ENCODE peak calls at places on chromosome 10, in four cellular contexts. A, K, H and B are unnamed samples.

GRCh38 chr10:5497289-5497688 is 2.1 kb downstream of the CALML5 start:
- DNase-seq in K (no peak), A (no peak), H (no peak), B (no peak)

GRCh38 chr10:6151087-6151977 is 51.4 kb upstream of the PFKFB3 start:
- DNase-seq in H (peak), A (peak), K (no peak), B (peak)

GRCh38 chr10:42888504-42889095 is 106.0 kb downstream of the BMS1 start:
- DNase-seq in K (no peak), H (no peak), A (no peak), B (no peak)

GRCh38 chr10:97234403-97234802 is 48.6 kb upstream of the SLIT1 start:
- DNase-seq in K (peak), H (no peak), A (peak), B (peak)

GRCh38 chr10:103716206-103717160 is 138.9 kb downstream of the SH3PXD2A start:
- DNase-seq in H (no peak), A (no peak), K (peak), B (no peak)

GRCh38 chr10:65670087-65670486 is 1255.7 kb upstream of the LRRTM3 start:
- DNase-seq in H (no peak), A (no peak), K (no peak), B (no peak)

GRCh38 chr10:23826399-23826798 is 382.5 kb upstream of the KIAA1217 start:
- DNase-seq in A (no peak), K (no peak), H (no peak), B (no peak)

GRCh38 chr10:3067045-3067858 is at the start of gene PFKP:
- DNase-seq in K (no peak), A (peak), H (no peak), B (peak)

GRCh38 chr10:3754727-3755439 is 30.1 kb downstream of the KLF6 start:
- DNase-seq in A (no peak), H (no peak), K (peak), B (peak)

GRCh38 chr10:95793401-95794045 is 37.6 kb downstream of the ENTPD1 start:
- DNase-seq in K (no peak), H (peak), A (no peak), B (no peak)
- TF ChIP-seq ZBTB33 in K (no peak), H (no peak), A (no peak), B (no peak)

GRCh38 chr10:95756796-95757657 is 1.1 kb downstream of the ENTPD1 start:
- DNase-seq in K (no peak), A (no peak), H (peak), B (no peak)
- H3K4me3 ChIP-seq in K (no peak), A (no peak), H (peak), B (no peak)

DNA sequence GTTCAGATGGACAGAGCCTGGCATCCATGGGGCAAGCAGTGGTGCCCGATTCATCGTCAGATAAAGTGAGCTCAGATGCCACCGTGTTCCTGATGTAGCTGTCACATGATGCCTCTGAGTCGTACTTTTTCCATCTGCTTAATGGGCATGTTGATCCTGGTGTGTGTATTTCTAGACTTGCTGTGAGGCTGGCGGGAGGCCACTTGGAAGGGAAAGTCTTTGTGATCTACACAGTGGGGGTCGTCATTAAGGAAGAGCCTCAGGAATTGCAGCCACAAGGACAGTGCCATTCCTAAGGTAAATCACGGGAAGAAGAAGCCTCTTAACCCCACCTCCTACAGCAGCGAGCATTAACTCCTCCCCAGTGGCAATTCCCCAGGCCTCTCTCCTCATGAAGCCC is 63.0 kb downstream of the RGS10 start:
- DNase-seq in A (no peak), K (no peak), H (no peak), B (no peak)
- TF ChIP-seq ZBTB33 in A (no peak), K (no peak), H (no peak), B (no peak)

DNA sequence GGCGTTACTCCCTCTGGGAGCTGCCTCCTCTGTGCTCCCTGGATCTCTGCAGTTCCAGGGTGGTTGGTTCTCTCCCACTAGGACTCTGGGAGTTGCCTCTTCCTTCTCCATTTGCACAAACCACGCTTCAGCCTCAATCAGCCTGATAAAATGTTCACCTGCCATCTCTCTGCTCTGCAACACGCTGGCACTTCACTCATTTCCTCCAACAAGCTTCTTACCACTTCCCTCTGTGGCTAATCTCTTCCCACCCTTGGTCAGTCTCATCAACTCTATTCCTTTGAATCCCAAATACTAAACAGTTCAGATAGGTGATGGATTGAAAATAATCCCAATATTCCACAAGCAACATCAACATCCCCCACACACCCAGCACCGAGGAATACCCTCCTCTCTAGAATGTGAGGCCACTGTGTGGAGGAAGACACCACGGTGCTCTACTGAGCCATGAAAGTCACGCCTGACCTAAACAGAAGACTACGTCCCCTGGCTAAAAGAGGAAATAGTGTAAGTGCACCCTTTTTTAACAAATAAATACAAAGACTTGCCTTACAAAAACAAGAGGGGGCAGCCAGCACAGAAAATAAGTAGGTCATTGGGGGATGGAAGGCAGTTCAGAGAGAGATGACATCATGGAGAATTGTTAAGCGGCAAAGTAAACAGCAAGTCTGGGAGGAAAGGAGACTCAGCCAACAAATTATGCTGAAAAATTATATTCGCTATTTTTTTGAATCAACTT is 1.9 kb upstream of the FAM170B start:
- DNase-seq in K (no peak), A (no peak), H (no peak), B (no peak)
- H3K4me3 ChIP-seq in K (no peak), A (no peak), H (no peak), B (no peak)

GRCh38 chr10:7434332-7434731 is 23.5 kb upstream of the SFMBT2 start:
- DNase-seq in H (no peak), K (no peak), A (no peak), B (no peak)

GRCh38 chr10:7436490-7437100 is 25.8 kb upstream of the SFMBT2 start:
- DNase-seq in H (no peak), A (no peak), K (no peak), B (no peak)

GRCh38 chr10:7435674-7436073 is 24.8 kb upstream of the SFMBT2 start:
- DNase-seq in H (no peak), K (no peak), A (no peak), B (no peak)

GRCh38 chr10:7441395-7442161 is 30.7 kb upstream of the SFMBT2 start:
- DNase-seq in A (no peak), H (no peak), K (no peak), B (no peak)

DNA sequence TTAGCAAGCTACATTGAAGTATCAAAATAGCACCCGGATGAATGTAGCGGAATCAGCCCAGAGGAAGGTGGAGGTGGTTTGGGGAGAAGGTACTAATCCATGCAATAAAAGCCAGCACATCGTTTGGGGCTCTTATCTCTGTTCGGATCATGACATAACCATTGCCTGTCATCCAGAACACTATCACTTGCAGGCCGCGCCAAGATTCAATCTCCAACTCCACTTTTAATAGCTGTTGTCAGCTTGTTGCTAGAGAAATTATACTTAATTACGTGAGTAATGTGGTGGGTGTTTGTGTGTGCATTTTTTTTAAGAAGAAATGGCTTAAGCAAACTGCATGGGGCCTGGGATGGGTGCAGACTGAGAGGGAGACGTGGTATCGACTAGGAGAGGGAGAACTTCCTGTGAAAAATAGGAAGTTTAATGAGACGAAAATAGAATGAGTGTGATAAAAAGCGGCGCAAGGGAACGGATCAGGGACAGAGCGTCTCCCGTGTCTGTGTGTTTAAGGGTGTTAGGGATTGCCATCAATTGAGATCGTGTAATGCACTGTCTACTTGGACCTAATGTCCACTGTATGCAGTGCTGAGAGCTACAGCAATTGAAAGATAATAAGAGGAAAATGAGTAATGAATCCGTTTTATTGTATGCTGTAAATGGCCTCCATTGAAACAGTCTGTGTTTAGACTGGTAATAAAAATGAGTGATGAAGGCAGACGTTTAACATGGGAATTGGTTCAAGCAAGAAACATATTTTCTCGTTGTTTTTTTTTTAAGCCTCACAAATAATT is 27.6 kb upstream of the SFMBT2 start:
- DNase-seq in A (peak), H (no peak), K (no peak), B (no peak)
- TF ChIP-seq ZBTB33 in A (no peak), H (no peak), K (no peak), B (no peak)

GRCh38 chr10:70782401-70783055 is 2.6 kb downstream of the TBATA start:
- DNase-seq in A (peak), H (no peak), K (no peak), B (no peak)
- H3K4me3 ChIP-seq in A (no peak), H (no peak), K (no peak), B (no peak)

GRCh38 chr10:123429631-123430257 is 236.4 kb upstream of the GPR26 start:
- DNase-seq in K (no peak), A (peak), H (no peak), B (no peak)
- TF ChIP-seq ZBTB33 in K (no peak), A (no peak), H (no peak), B (no peak)

GRCh38 chr10:99845837-99846382 is 63.5 kb downstream of the ABCC2 start:
- DNase-seq in A (peak), K (peak), H (peak), B (peak)
- H3K4me3 ChIP-seq in A (no peak), K (no peak), H (peak), B (no peak)

GRCh38 chr10:70440296-70441160 is 953 bp downstream of the NODAL start:
- DNase-seq in A (peak), H (no peak), K (no peak), B (no peak)

GRCh38 chr10:70441877-70442205 is 360 bp upstream of the NODAL start:
- DNase-seq in H (no peak), A (no peak), K (no peak), B (no peak)

GRCh38 chr10:70442332-70442988 is 979 bp upstream of the NODAL start:
- DNase-seq in H (no peak), K (no peak), A (no peak), B (no peak)

GRCh38 chr10:70444613-70445222 is 3.2 kb upstream of the NODAL start:
- DNase-seq in K (no peak), H (no peak), A (no peak), B (no peak)

GRCh38 chr10:70441161-70441876 is at the start of gene NODAL:
- DNase-seq in K (no peak), H (no peak), A (peak), B (no peak)
- TF ChIP-seq ZBTB33 in K (no peak), H (no peak), A (no peak), B (peak)

DNA sequence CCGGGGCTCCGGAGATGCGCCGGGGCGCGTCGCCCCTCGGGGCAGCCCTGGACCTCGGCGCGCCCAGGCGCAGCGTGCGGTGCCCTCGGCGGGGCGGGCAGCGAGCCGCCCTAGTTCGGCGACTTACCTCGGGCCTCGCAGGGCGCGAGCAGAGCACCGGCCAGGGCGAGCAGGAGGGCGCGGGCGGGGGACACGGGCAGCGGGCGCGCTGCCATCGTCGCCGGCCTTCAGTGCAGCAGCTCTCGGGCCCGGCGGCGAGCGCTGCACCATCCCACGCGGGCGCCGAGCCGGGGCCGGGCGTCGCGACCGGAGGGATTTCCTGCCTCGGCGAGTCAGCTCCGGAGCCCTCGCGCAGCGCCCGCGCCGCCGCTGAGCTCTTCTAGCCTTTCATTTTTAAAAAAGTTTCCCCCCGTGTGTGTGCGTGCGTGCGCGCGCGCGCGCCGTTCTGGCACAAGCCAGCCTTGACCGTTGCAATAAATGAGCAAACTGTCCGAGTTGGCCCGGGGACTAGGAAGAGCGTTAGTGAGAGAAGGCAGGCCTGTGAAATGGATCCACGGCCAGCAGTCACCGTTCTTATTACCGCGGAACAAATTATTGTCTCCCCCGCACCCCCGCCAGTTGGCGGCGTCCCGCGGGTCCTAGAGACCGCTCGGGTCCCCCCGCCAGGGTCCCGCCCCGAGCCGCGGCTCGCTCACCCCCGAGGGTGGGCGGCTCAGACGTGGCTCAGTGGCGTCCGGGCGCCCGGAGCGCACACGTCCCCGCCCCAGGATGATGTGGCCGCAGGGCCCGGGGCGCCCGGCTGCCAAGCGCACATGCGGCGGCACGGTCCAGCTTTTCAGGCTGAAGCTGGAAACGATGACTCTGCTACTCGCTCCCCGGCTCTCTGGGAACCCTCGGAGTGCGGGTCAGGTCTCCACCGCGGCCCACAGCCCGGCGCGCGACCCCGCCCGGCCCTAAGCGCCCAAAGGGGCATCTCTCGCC is at the start of gene ADAM12:
- DNase-seq in A (peak), H (no peak), K (no peak), B (no peak)
- H3K4me3 ChIP-seq in A (peak), H (no peak), K (no peak), B (no peak)